ENCODE peak calls at places on chromosomes 5 and 9, in four cellular contexts. X is IMR-90, N is H1, U is H9. L is an unnamed sample.

GRCh38 chr5:32365623-32366022 is 52.9 kb upstream of the MTMR12 start:
- DNase-seq in X (no peak), N (no peak), U (no peak), L (no peak)

GRCh38 chr9:2085719-2086515 is 70.8 kb downstream of the SMARCA2 start:
- DNase-seq in X (peak; percentile 36), N (no peak), U (no peak), L (no peak)

GRCh38 chr5:68680376-68680775 is 413.4 kb upstream of the SLC30A5 start:
- DNase-seq in X (no peak), N (no peak), U (no peak), L (peak; percentile 8)

GRCh38 chr5:170534177-170534576 is 30.4 kb downstream of the KCNIP1 start:
- DNase-seq in X (no peak), N (no peak), U (no peak), L (peak; percentile 71)

GRCh38 chr9:78745996-78746395 is 449.1 kb downstream of the PSAT1 start:
- DNase-seq in X (peak; percentile 51), N (no peak), U (no peak), L (no peak)

GRCh38 chr5:10663531-10664183 is 97.4 kb downstream of the DAP start:
- DNase-seq in X (peak; percentile 64), N (no peak), U (no peak), L (peak; percentile 21)

GRCh38 chr5:38468978-38469706 is 87.3 kb downstream of the LIFR start:
- DNase-seq in X (no peak), N (no peak), U (no peak), L (no peak)

GRCh38 chr9:77021289-77021927 is 2.0 kb downstream of the FOXB2 start:
- DNase-seq in X (no peak), N (no peak), U (no peak), L (peak; percentile 16)

GRCh38 chr5:65506961-65507360 is 25.2 kb upstream of the ADAMTS6 start:
- DNase-seq in X (peak; percentile 65), N (no peak), U (no peak), L (no peak)

GRCh38 chr9:121599186-121599871 is 52.1 kb upstream of the DAB2IP start:
- DNase-seq in X (peak; percentile 26), N (peak; percentile 68), U (peak; percentile 94), L (peak; percentile 93)

GRCh38 chr5:133686566-133686965 is 74.2 kb upstream of the FSTL4 start:
- DNase-seq in X (no peak), N (no peak), U (no peak), L (no peak)

GRCh38 chr5:111143910-111144309 is 51.8 kb downstream of the WDR36 start:
- DNase-seq in X (peak; percentile 73), N (no peak), U (no peak), L (peak; percentile 38)

GRCh38 chr5:109986726-109987125 is 297.0 kb downstream of the MAN2A1 start:
- DNase-seq in X (no peak), N (no peak), U (no peak), L (no peak)

GRCh38 chr5:6820851-6821479 is 107.7 kb downstream of the TENT4A start:
- DNase-seq in X (no peak), N (peak; percentile 59), U (peak; percentile 76), L (peak; percentile 82)

GRCh38 chr9:131621551-131622321 is 76.4 kb downstream of the PRRT1B start:
- DNase-seq in X (no peak), N (no peak), U (no peak), L (no peak)

GRCh38 chr5:137181685-137182084 is 317.4 kb downstream of the SPOCK1 start:
- DNase-seq in X (no peak), N (no peak), U (no peak), L (peak; percentile 77)

GRCh38 chr9:9950813-9951212 is 662.0 kb downstream of the PTPRD start:
- DNase-seq in X (peak; percentile 20), N (no peak), U (no peak), L (no peak)

GRCh38 chr5:176733586-176734262 is 76.6 kb upstream of the UNC5A start:
- DNase-seq in X (no peak), N (no peak), U (peak; percentile 14), L (no peak)

DNA sequence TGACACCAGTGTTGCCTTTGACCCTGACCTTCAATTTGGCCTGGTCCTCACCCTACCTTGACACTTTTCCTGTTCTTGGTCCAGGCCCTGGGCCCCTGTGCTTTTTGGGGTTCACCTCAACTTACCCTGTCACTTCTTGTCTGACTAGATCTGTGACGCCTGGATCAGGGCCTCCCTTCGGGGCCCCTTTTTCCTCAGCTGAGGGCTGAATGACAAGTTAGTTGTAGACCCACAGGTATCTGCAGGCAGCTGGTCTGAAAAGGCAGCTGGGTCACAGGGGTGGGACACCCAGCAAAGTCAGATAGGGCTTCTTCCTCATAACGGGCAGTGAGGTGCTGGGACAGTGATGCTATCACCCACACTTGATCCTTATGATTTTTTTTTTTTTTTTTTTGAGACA is 10.0 kb upstream of the MYORG start:
- DNase-seq in X (no peak), N (no peak), U (no peak), L (no peak)
- H3K23ac ChIP-seq in X (no peak overlapping the region), N (no peak overlapping the region), U (no peak overlapping the region), L (no peak overlapping the region)

DNA sequence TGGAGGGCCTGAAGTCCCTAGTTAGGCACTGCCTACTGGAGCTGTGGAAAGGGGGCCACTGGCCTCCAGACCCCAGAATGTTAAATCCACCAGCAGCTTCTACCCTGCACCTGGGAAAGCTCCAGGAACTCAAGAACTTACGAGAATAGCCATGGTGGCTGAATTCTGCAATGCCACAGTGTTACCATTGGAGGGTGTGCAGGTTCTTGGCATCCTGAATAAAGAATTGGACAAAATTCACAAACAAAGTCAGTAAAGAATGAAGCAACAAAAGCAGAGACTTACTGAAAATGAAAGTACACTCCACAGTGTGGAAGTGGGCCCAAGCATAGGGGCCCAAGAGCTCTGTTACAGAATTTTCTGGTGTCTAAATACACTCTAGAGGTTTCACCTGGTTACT is 107.0 kb downstream of the PRDM9 start:
- DNase-seq in X (no peak), N (no peak), U (no peak), L (no peak)
- H4K5ac ChIP-seq in X (no peak overlapping the region), N (no peak overlapping the region), U (no peak overlapping the region), L (no peak overlapping the region)

GRCh38 chr9:129467004-129467588 is 153.8 kb downstream of the C9orf50 start:
- DNase-seq in X (no peak), N (no peak), U (no peak), L (no peak)
- H2BK15ac ChIP-seq in X (no peak overlapping the region), N (peak overlapping the region; percentile 65), U (no peak overlapping the region), L (no peak overlapping the region)

GRCh38 chr5:57550132-57550531 is 67.5 kb upstream of the ACTBL2 start:
- DNase-seq in X (no peak), N (no peak), U (peak; percentile 37), L (peak; percentile 19)
- H3K23ac ChIP-seq in X (no peak overlapping the region), N (no peak overlapping the region), U (no peak overlapping the region), L (no peak overlapping the region)

GRCh38 chr9:15078345-15078744 is 168.1 kb upstream of the FREM1 start:
- DNase-seq in X (no peak), N (no peak), U (no peak), L (no peak)
- H4K5ac ChIP-seq in X (no peak overlapping the region), N (no peak overlapping the region), U (no peak overlapping the region), L (no peak overlapping the region)

GRCh38 chr5:124745367-124746251 is 830 bp downstream of the ZNF608 start:
- DNase-seq in X (peak; percentile 51), N (no peak), U (no peak), L (no peak)

GRCh38 chr5:124742521-124742920 is 3.9 kb downstream of the ZNF608 start:
- DNase-seq in X (no peak), N (no peak), U (no peak), L (no peak)

GRCh38 chr5:124742983-124743533 is 3.4 kb downstream of the ZNF608 start:
- DNase-seq in X (peak; percentile 88), N (no peak), U (no peak), L (peak; percentile 37)

GRCh38 chr5:124743534-124744169 is 2.8 kb downstream of the ZNF608 start:
- DNase-seq in X (no peak), N (no peak), U (no peak), L (peak; percentile 43)

DNA sequence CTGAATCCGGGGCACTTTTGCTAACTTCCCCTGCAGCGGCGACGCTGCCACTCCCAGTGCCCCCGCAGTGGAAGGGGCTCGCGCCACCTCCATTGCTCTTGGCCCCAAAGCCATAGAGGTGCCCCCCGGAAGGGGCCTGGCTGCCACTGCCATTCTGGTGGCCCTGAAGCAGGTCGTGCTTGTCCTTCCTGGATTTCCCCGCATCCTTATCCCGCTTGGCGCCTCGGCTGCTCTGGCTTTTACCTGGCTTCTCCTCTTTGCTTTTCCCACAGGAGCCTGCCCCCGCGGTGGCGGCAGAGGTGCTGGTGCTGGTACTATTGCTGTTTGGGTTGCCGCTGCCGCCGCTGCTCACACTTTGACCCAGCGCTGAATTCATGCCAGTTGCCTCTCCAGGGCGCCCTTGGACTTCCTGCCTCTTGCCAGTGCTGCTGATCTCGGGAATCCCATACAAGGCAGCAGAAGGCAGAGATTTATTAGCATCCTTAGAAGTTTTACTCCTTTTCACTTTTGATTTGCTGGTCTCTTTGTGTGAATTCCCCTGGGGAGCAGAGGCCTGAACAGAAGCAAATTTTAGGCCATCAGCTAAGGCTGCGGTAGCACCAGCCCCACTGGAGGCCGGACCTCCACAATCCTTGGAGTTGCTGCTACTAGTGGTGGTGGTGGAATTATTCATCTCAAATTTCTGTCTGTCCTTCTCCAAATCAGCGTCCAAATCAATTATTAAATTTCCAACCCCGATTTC is 2.1 kb downstream of the ZNF608 start:
- DNase-seq in X (peak; percentile 27), N (no peak), U (no peak), L (peak; percentile 32)
- H2BK15ac ChIP-seq in X (peak overlapping the region; percentile 16), N (no peak overlapping the region), U (no peak overlapping the region), L (no peak overlapping the region)

GRCh38 chr5:217860-218456 is at the start of the genes CCDC127 and SDHA:
- DNase-seq in X (peak; percentile 86), N (peak; percentile 90), U (peak; percentile 95), L (peak; percentile 95)
- H3K23ac ChIP-seq in X (peak within 1 kb of the TSS; percentile 96), N (no peak within 1 kb of the TSS), U (no peak within 1 kb of the TSS), L (peak within 1 kb of the TSS; percentile 45)

L was measured in mesendoderm.